ENCODE peak calls at places on chromosomes 13 and 19, in nine cellular contexts. X, Z, O, W, M, C, N, E and Q are unnamed samples.

GRCh38 chr19:33510728-33511255 is 10.8 kb downstream of the PEPD start:
- DNase-seq in O (no peak), C (no peak), W (no peak), Z (no peak), X (no peak), N (no peak), M (no peak), E (no peak), Q (no peak)

GRCh38 chr19:16631465-16631864 is 3.5 kb upstream of the MED26 start:
- DNase-seq in O (no peak), Z (no peak), C (no peak), X (no peak), M (no peak), W (no peak), E (no peak), N (no peak), Q (no peak)

GRCh38 chr13:110407021-110407420 is 99.9 kb downstream of the COL4A2 start:
- DNase-seq in E (no peak), N (no peak), O (no peak), M (no peak), Z (no peak), C (no peak), W (no peak), X (no peak), Q (no peak)

GRCh38 chr19:40283414-40284250 is 1.5 kb downstream of the AKT2 start:
- DNase-seq in E (no peak), N (no peak), C (no peak), X (no peak), Z (no peak), M (peak; percentile 18), W (no peak), O (no peak), Q (peak; percentile 35)

GRCh38 chr13:52850396-52851152 is 2.1 kb upstream of the PCDH8 start:
- DNase-seq in C (peak; percentile 56), W (peak; percentile 4), N (no peak), M (peak; percentile 53), E (no peak), Z (peak; percentile 69), O (peak; percentile 79), X (peak; percentile 47), Q (peak; percentile 27)

GRCh38 chr19:39246951-39247669 is 1.5 kb downstream of the IFNL4 start:
- DNase-seq in O (peak; percentile 40), C (no peak), N (no peak), X (no peak), W (no peak), M (no peak), Z (no peak), E (no peak), Q (peak; percentile 18)

GRCh38 chr13:50030315-50030714 is 15.1 kb downstream of the KCNRG start:
- DNase-seq in O (no peak), Z (no peak), N (no peak), W (no peak), C (no peak), E (no peak), X (no peak), M (no peak), Q (no peak)

GRCh38 chr13:42925626-42926025 is 66.4 kb downstream of the EPSTI1 start:
- DNase-seq in N (no peak), X (no peak), M (no peak), W (no peak), O (no peak), C (no peak), E (no peak), Z (no peak), Q (no peak)

GRCh38 chr13:23637813-23638212 is 67.6 kb downstream of the TNFRSF19 start:
- DNase-seq in C (no peak), O (no peak), E (no peak), W (no peak), M (no peak), X (peak; percentile 35), Z (no peak), N (no peak), Q (no peak)

GRCh38 chr13:59444210-59444857 is 719.4 kb downstream of the DIAPH3 start:
- DNase-seq in O (no peak), X (no peak), M (no peak), Z (no peak), W (peak; percentile 29), C (no peak), N (no peak), E (no peak), Q (no peak)

GRCh38 chr13:111852701-111853100 is 214.2 kb upstream of the SOX1 start:
- DNase-seq in W (no peak), N (no peak), O (no peak), E (no peak), Z (no peak), M (no peak), C (no peak), X (no peak), Q (no peak)

GRCh38 chr13:27923794-27924528 is 4.2 kb downstream of the PDX1 start:
- DNase-seq in O (no peak), C (no peak), E (no peak), W (no peak), X (no peak), M (no peak), Z (no peak), N (no peak), Q (no peak)

GRCh38 chr19:2249880-2250764 is 999 bp downstream of the AMH start:
- DNase-seq in M (no peak), E (no peak), O (no peak), W (no peak), Z (no peak), C (no peak), X (no peak), N (no peak), Q (no peak)

GRCh38 chr19:45498411-45499195 is at the start of gene PPM1N:
- DNase-seq in O (peak; percentile 34), Z (no peak), E (peak; percentile 53), C (no peak), M (no peak), X (no peak), N (no peak), W (no peak), Q (no peak)

GRCh38 chr13:27411393-27411792 is 13.0 kb upstream of the GTF3A start:
- DNase-seq in Z (no peak), M (no peak), O (no peak), N (no peak), C (no peak), X (no peak), W (no peak), E (no peak), Q (no peak)

GRCh38 chr13:100627142-100627541 is 38.6 kb upstream of the GGACT start:
- DNase-seq in Z (no peak), N (no peak), E (no peak), C (no peak), W (no peak), O (no peak), M (no peak), X (no peak), Q (no peak)

GRCh38 chr19:2246801-2247361 is 2.2 kb upstream of the AMH start:
- DNase-seq in M (peak; percentile 67), E (no peak), X (no peak), C (peak; percentile 60), O (peak; percentile 78), N (no peak), Z (no peak), W (no peak), Q (peak; percentile 74)

DNA sequence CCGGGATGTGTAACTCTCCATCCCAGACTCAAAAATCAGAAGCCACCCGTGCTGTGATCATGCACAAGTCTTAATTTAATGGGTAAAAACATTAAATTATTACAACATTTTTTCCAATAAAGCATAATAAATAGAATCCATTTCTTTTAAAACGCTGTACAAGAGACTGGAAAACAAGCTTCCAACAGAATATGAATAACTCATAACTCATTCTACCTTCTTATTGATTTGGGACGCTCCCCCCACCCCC is 523 bp upstream of the KRI1 start:
- DNase-seq in X (no peak), M (no peak), O (no peak), N (no peak), C (no peak), E (no peak), W (no peak), Z (no peak), Q (no peak)
- H3K4me3 ChIP-seq in X (peak overlapping the region; percentile 93), M (peak overlapping the region; percentile 90), O (peak overlapping the region; percentile 78), N (peak overlapping the region; percentile 99), C (peak overlapping the region; percentile 71), E (peak overlapping the region; percentile 97), W (peak overlapping the region; percentile 60), Z (peak overlapping the region; percentile 90), Q (peak overlapping the region; percentile 90)

DNA sequence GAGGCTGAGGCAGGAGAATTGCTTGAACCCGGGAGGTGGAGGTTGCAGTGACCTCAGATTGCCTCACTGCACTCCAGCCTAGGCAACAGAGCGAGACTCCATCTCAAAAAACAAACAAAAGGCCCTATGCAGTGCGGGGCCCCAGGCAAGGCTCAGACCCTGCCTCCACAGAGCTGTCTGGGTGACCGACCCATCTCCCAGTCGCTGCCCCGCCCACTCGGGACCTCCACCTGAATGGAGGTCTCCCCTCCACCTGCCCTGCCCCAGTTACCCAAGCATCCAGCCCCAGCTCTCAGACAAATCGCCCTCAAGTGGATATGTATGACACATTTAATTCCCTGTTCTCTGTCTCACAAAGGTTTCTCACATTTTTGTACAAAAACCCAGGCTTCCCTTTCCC is 2.2 kb upstream of the GARIN5B start:
- DNase-seq in W (no peak), Z (no peak), N (no peak), C (no peak), X (no peak), O (no peak), E (no peak), M (no peak), Q (no peak)
- TF ChIP-seq CTCF in W (no peak), Z (no peak), N (no peak), C (no peak), X (no peak), O (no peak), E (no peak), M (no peak), Q (no peak)

GRCh38 chr19:28794301-28794700 is 418.6 kb downstream of the UQCRFS1 start:
- DNase-seq in O (no peak), M (no peak), W (no peak), Z (no peak), E (no peak), C (no peak), N (no peak), X (no peak), Q (no peak)
- H3K4me3 ChIP-seq in O (peak overlapping the region; percentile 40), M (no peak overlapping the region), W (no peak overlapping the region), Z (no peak overlapping the region), E (no peak overlapping the region), C (no peak overlapping the region), N (peak overlapping the region; percentile 36), X (no peak overlapping the region), Q (no peak overlapping the region)

DNA sequence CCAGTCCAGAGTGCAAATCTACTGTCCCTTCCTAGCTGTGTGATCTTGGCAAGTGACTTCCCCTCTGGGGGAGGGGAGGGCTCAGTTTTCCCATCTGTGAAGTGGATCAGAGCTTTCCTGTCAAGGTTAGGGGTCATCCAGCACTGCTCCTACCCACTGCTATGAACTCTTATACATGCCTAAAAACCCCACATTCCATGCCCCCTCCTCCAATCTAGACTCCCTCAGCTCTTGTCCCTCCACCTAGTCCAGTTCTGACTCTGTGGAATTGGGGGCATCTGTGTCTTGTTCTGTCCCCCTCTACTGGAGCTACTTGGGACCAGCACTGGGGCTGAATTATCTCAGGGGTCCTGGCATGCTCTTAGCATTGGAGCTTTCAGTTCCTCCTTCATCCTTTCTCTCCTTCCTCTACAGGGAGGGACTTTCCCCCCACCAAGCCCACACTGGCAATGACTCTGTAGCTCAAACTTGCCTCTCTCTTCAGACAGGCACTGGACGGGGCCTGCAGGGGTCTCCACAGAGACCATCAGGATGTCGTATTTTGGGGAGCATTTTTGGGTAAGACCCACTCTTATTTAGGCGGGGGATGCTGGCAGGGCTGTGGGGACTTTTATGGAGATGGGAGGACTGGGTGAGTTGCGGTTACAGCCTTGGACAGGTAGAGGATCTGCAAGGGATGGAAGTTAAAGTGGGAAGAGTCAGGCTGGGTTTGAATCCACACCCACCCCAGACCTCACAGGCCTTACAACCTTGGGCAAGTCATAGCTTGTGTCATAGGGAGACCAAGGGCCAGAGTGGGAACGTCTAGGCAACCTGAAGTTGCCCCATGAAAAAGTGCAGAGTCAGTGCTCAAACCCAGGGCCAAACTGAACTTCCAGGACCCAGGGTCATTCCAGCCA is 3.6 kb downstream of the FCHO1 start:
- DNase-seq in E (no peak), O (no peak), W (no peak), M (no peak), Z (no peak), X (no peak), C (no peak), N (no peak), Q (no peak)
- TF ChIP-seq CTCF in E (no peak), O (no peak), W (no peak), M (no peak), Z (no peak), X (no peak), C (no peak), N (no peak), Q (no peak)